ENCODE peak calls at places on chromosomes 7 and 10, in eight cellular contexts. One of them, this sample, is unnamed.

GRCh38 chr10:82251222-82251977 is 376.4 kb downstream of the NRG3 start:
- DNase-seq in epithelial cell of esophagus: no peak
- DNase-seq in body of pancreas: no peak
- DNase-seq in stomach: no peak
- DNase-seq in PC-3: no peak
- DNase-seq in cardiac fibroblast: no peak
- DNase-seq in astrocyte of the spinal cord: no peak
- DNase-seq in cardiac muscle cell: no peak
- DNase-seq in this sample: no peak

GRCh38 chr10:49363309-49364031 is 32.4 kb downstream of the DRGX start:
- DNase-seq in epithelial cell of esophagus: no peak
- DNase-seq in body of pancreas: no peak
- DNase-seq in stomach: no peak
- DNase-seq in PC-3: no peak
- DNase-seq in cardiac fibroblast: no peak
- DNase-seq in astrocyte of the spinal cord: no peak
- DNase-seq in cardiac muscle cell: no peak
- DNase-seq in this sample: no peak

GRCh38 chr10:15385552-15386455 is 14.7 kb upstream of the FAM171A1 start:
- DNase-seq in epithelial cell of esophagus: no peak
- DNase-seq in body of pancreas: no peak
- DNase-seq in stomach: no peak
- DNase-seq in PC-3: no peak
- DNase-seq in cardiac fibroblast: no peak
- DNase-seq in astrocyte of the spinal cord: no peak
- DNase-seq in cardiac muscle cell: no peak
- DNase-seq in this sample: no peak

GRCh38 chr10:75042292-75042974 is 69.0 kb upstream of the SAMD8 start:
- DNase-seq in epithelial cell of esophagus: peak
- DNase-seq in body of pancreas: no peak
- DNase-seq in stomach: no peak
- DNase-seq in PC-3: peak
- DNase-seq in cardiac fibroblast: peak
- DNase-seq in astrocyte of the spinal cord: peak
- DNase-seq in cardiac muscle cell: peak
- DNase-seq in this sample: no peak

GRCh38 chr10:119103687-119104652 is at the start of gene DENND10:
- DNase-seq in epithelial cell of esophagus: peak
- DNase-seq in body of pancreas: peak
- DNase-seq in stomach: peak
- DNase-seq in PC-3: peak
- DNase-seq in cardiac fibroblast: peak
- DNase-seq in astrocyte of the spinal cord: peak
- DNase-seq in cardiac muscle cell: peak
- DNase-seq in this sample: peak

GRCh38 chr10:128152741-128153583 is 26.7 kb upstream of the MKI67 start:
- DNase-seq in epithelial cell of esophagus: no peak
- DNase-seq in body of pancreas: no peak
- DNase-seq in stomach: no peak
- DNase-seq in PC-3: no peak
- DNase-seq in cardiac fibroblast: no peak
- DNase-seq in astrocyte of the spinal cord: no peak
- DNase-seq in cardiac muscle cell: no peak
- DNase-seq in this sample: peak

GRCh38 chr10:86953747-86954680 is 3.4 kb downstream of the MMRN2 start:
- DNase-seq in epithelial cell of esophagus: no peak
- DNase-seq in body of pancreas: peak
- DNase-seq in stomach: no peak
- DNase-seq in PC-3: no peak
- DNase-seq in cardiac fibroblast: peak
- DNase-seq in astrocyte of the spinal cord: peak
- DNase-seq in cardiac muscle cell: peak
- DNase-seq in this sample: no peak

GRCh38 chr7:44789990-44790389 is 6.5 kb upstream of the PPIA start:
- DNase-seq in epithelial cell of esophagus: no peak
- DNase-seq in body of pancreas: no peak
- DNase-seq in stomach: no peak
- DNase-seq in PC-3: no peak
- DNase-seq in cardiac fibroblast: no peak
- DNase-seq in astrocyte of the spinal cord: no peak
- DNase-seq in cardiac muscle cell: no peak
- DNase-seq in this sample: no peak

GRCh38 chr7:38373155-38373554 is 99.7 kb upstream of the TARP start:
- DNase-seq in epithelial cell of esophagus: no peak
- DNase-seq in body of pancreas: no peak
- DNase-seq in stomach: no peak
- DNase-seq in PC-3: no peak
- DNase-seq in cardiac fibroblast: peak
- DNase-seq in astrocyte of the spinal cord: no peak
- DNase-seq in cardiac muscle cell: no peak
- DNase-seq in this sample: no peak

GRCh38 chr7:106629521-106629920 is 31.4 kb downstream of the CCDC71L start:
- DNase-seq in epithelial cell of esophagus: no peak
- DNase-seq in body of pancreas: no peak
- DNase-seq in stomach: no peak
- DNase-seq in PC-3: no peak
- DNase-seq in cardiac fibroblast: peak
- DNase-seq in astrocyte of the spinal cord: peak
- DNase-seq in cardiac muscle cell: no peak
- DNase-seq in this sample: no peak

GRCh38 chr7:76333388-76334101 is 25.2 kb downstream of the YWHAG start:
- DNase-seq in epithelial cell of esophagus: no peak
- DNase-seq in body of pancreas: peak
- DNase-seq in stomach: peak
- DNase-seq in PC-3: no peak
- DNase-seq in cardiac fibroblast: peak
- DNase-seq in astrocyte of the spinal cord: no peak
- DNase-seq in cardiac muscle cell: peak
- DNase-seq in this sample: no peak

GRCh38 chr10:63633677-63634487 is 112.7 kb downstream of the REEP3 start:
- DNase-seq in epithelial cell of esophagus: peak
- DNase-seq in body of pancreas: peak
- DNase-seq in stomach: no peak
- DNase-seq in PC-3: peak
- DNase-seq in cardiac fibroblast: peak
- DNase-seq in astrocyte of the spinal cord: peak
- DNase-seq in cardiac muscle cell: peak
- DNase-seq in this sample: peak

GRCh38 chr10:49605177-49605938 is 4.8 kb upstream of the SLC18A3 start:
- DNase-seq in epithelial cell of esophagus: peak
- DNase-seq in body of pancreas: no peak
- DNase-seq in stomach: peak
- DNase-seq in PC-3: no peak
- DNase-seq in cardiac fibroblast: no peak
- DNase-seq in astrocyte of the spinal cord: no peak
- DNase-seq in cardiac muscle cell: no peak
- DNase-seq in this sample: peak

GRCh38 chr7:16268821-16269768 is 152.2 kb downstream of the CRPPA start:
- DNase-seq in epithelial cell of esophagus: peak
- DNase-seq in body of pancreas: no peak
- DNase-seq in stomach: no peak
- DNase-seq in PC-3: peak
- DNase-seq in cardiac fibroblast: peak
- DNase-seq in astrocyte of the spinal cord: peak
- DNase-seq in cardiac muscle cell: peak
- DNase-seq in this sample: peak

GRCh38 chr10:60848126-60848525 is 69.8 kb downstream of the CDK1 start:
- DNase-seq in epithelial cell of esophagus: no peak
- DNase-seq in body of pancreas: peak
- DNase-seq in stomach: no peak
- DNase-seq in PC-3: peak
- DNase-seq in cardiac fibroblast: peak
- DNase-seq in astrocyte of the spinal cord: peak
- DNase-seq in cardiac muscle cell: no peak
- DNase-seq in this sample: no peak

GRCh38 chr7:36355490-36355889 is 34.2 kb upstream of the ANLN start:
- DNase-seq in epithelial cell of esophagus: no peak
- DNase-seq in body of pancreas: no peak
- DNase-seq in stomach: no peak
- DNase-seq in PC-3: no peak
- DNase-seq in cardiac fibroblast: no peak
- DNase-seq in astrocyte of the spinal cord: no peak
- DNase-seq in cardiac muscle cell: no peak
- DNase-seq in this sample: no peak

GRCh38 chr10:3226960-3227724 is 54.6 kb upstream of the PITRM1 start:
- DNase-seq in epithelial cell of esophagus: peak
- DNase-seq in body of pancreas: no peak
- DNase-seq in stomach: no peak
- DNase-seq in PC-3: peak
- DNase-seq in cardiac fibroblast: peak
- DNase-seq in astrocyte of the spinal cord: peak
- DNase-seq in cardiac muscle cell: no peak
- DNase-seq in this sample: no peak
- H3K4me3 ChIP-seq in epithelial cell of esophagus: no peak
- H3K4me3 ChIP-seq in body of pancreas: no peak
- H3K4me3 ChIP-seq in stomach: no peak
- H3K4me3 ChIP-seq in PC-3: peak
- H3K4me3 ChIP-seq in cardiac fibroblast: peak
- H3K4me3 ChIP-seq in astrocyte of the spinal cord: no peak
- H3K4me3 ChIP-seq in cardiac muscle cell: no peak
- H3K4me3 ChIP-seq in this sample: no peak

GRCh38 chr7:134942690-134943466 is 43.4 kb upstream of the AGBL3 start:
- DNase-seq in epithelial cell of esophagus: no peak
- DNase-seq in body of pancreas: no peak
- DNase-seq in stomach: no peak
- DNase-seq in PC-3: no peak
- DNase-seq in cardiac fibroblast: no peak
- DNase-seq in astrocyte of the spinal cord: no peak
- DNase-seq in cardiac muscle cell: no peak
- DNase-seq in this sample: no peak
- H3K4me3 ChIP-seq in epithelial cell of esophagus: no peak
- H3K4me3 ChIP-seq in body of pancreas: no peak
- H3K4me3 ChIP-seq in stomach: no peak
- H3K4me3 ChIP-seq in PC-3: no peak
- H3K4me3 ChIP-seq in cardiac fibroblast: no peak
- H3K4me3 ChIP-seq in astrocyte of the spinal cord: no peak
- H3K4me3 ChIP-seq in cardiac muscle cell: no peak
- H3K4me3 ChIP-seq in this sample: no peak

GRCh38 chr10:101029520-101030309 is 1.2 kb downstream of the PDZD7 start:
- DNase-seq in epithelial cell of esophagus: no peak
- DNase-seq in body of pancreas: no peak
- DNase-seq in stomach: no peak
- DNase-seq in PC-3: no peak
- DNase-seq in cardiac fibroblast: no peak
- DNase-seq in astrocyte of the spinal cord: no peak
- DNase-seq in cardiac muscle cell: peak
- DNase-seq in this sample: no peak
- H3K4me3 ChIP-seq in epithelial cell of esophagus: no peak
- H3K4me3 ChIP-seq in body of pancreas: no peak
- H3K4me3 ChIP-seq in stomach: no peak
- H3K4me3 ChIP-seq in PC-3: no peak
- H3K4me3 ChIP-seq in cardiac fibroblast: no peak
- H3K4me3 ChIP-seq in astrocyte of the spinal cord: no peak
- H3K4me3 ChIP-seq in cardiac muscle cell: no peak
- H3K4me3 ChIP-seq in this sample: no peak

DNA sequence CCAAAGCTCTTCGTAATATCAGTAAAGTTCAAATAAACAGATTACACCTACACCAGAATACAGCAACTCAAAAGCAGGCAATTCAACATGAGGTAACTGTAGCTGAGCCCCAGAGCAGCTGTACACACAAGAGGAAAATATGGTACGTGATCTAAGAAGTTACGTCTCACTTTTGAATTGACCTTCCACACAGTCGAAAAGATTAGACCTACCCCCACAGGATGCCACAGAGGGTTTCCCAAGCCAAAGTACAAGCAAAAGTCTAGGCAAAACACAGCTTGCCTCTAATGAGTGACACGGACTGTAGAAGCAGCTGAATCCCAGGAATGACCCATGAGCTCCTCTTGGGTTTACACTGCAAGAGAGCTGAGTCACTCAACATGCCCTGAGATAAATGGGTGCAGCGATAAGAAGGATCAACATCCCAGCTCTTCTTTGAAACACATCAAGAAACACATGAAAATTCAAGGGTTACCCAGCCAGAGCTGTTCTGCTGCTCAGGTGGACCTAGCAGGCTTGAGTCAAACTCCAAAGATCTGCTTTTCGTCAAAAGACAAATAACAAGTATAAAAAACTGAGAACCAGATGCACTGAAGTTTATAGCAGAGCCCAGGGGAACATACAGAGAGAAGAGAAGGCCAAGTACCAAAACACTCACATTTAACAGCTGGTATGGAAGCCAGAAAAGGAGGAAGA is 9.7 kb downstream of the CREB3L2 start:
- DNase-seq in epithelial cell of esophagus: peak
- DNase-seq in body of pancreas: peak
- DNase-seq in stomach: no peak
- DNase-seq in PC-3: no peak
- DNase-seq in cardiac fibroblast: peak
- DNase-seq in astrocyte of the spinal cord: peak
- DNase-seq in cardiac muscle cell: no peak
- DNase-seq in this sample: no peak
- H3K4me3 ChIP-seq in epithelial cell of esophagus: no peak
- H3K4me3 ChIP-seq in body of pancreas: no peak
- H3K4me3 ChIP-seq in stomach: no peak
- H3K4me3 ChIP-seq in PC-3: no peak
- H3K4me3 ChIP-seq in cardiac fibroblast: peak
- H3K4me3 ChIP-seq in astrocyte of the spinal cord: no peak
- H3K4me3 ChIP-seq in cardiac muscle cell: no peak
- H3K4me3 ChIP-seq in this sample: no peak

GRCh38 chr10:11005626-11006427 is 11.8 kb upstream of the CELF2 start:
- DNase-seq in epithelial cell of esophagus: no peak
- DNase-seq in body of pancreas: no peak
- DNase-seq in stomach: no peak
- DNase-seq in PC-3: no peak
- DNase-seq in cardiac fibroblast: no peak
- DNase-seq in astrocyte of the spinal cord: no peak
- DNase-seq in cardiac muscle cell: no peak
- DNase-seq in this sample: no peak
- H3K4me3 ChIP-seq in epithelial cell of esophagus: no peak
- H3K4me3 ChIP-seq in body of pancreas: no peak
- H3K4me3 ChIP-seq in stomach: no peak
- H3K4me3 ChIP-seq in PC-3: no peak
- H3K4me3 ChIP-seq in cardiac fibroblast: no peak
- H3K4me3 ChIP-seq in astrocyte of the spinal cord: no peak
- H3K4me3 ChIP-seq in cardiac muscle cell: no peak
- H3K4me3 ChIP-seq in this sample: no peak

This sample was measured in BE2C.